ENCODE peak calls at places on chromosomes 4 and X, in ten cellular contexts. T is substantia nigra; M is HuH-7; S is T-cell; W is hippocampal formation; X is activated CD4-positive, alpha-beta T cell treated with anti-CD3 and anti-CD28 coated beads for 24 hours; H is iPS-NIHi11; L is NCI-H1092; D is body of pancreas; Q is fibroblast of lung. R is an unnamed sample.

GRCh38 chr4:65834707-65835106 is 164.4 kb upstream of the EPHA5 start:
- DNase-seq in T (no peak), M (no peak), S (no peak), W (no peak), X (no peak), H (no peak), L (no peak), D (no peak), Q (no peak), R (no peak)

GRCh38 chrX:11329016-11329415 is 35.8 kb downstream of the AMELX start:
- DNase-seq in T (no peak), M (no peak), S (no peak), W (no peak), X (no peak), H (no peak), L (no peak), D (no peak), Q (peak; percentile 33), R (peak; percentile 70)

GRCh38 chr4:46839128-46839527 is 69.9 kb downstream of the COX7B2 start:
- DNase-seq in T (no peak), M (no peak), S (no peak), W (no peak), X (no peak), H (peak; percentile 26), L (no peak), D (no peak), Q (no peak), R (no peak)

GRCh38 chr4:146368209-146368608 is 153.5 kb downstream of the SLC10A7 start:
- DNase-seq in T (no peak), M (no peak), S (no peak), W (peak; percentile 4), X (no peak), H (no peak), L (no peak), D (no peak), Q (no peak), R (no peak)

GRCh38 chrX:37716502-37717068 is 31.0 kb downstream of the XK start:
- DNase-seq in T (no peak), M (no peak), S (no peak), W (no peak), X (no peak), H (no peak), L (no peak), D (no peak), Q (no peak), R (no peak)

GRCh38 chr4:113145519-113146291 is 96.3 kb downstream of the ANK2 start:
- DNase-seq in T (no peak), M (no peak), S (no peak), W (peak; percentile 7), X (no peak), H (peak; percentile 60), L (no peak), D (no peak), Q (no peak), R (no peak)

GRCh38 chr4:69828828-69829227 is 31.1 kb downstream of the SULT1E1 start:
- DNase-seq in T (no peak), M (no peak), S (no peak), W (no peak), X (no peak), H (no peak), L (no peak), D (no peak), Q (peak; percentile 6), R (no peak)

GRCh38 chrX:6472652-6473342 is 62.1 kb downstream of the VCX3A start:
- DNase-seq in T (no peak), M (no peak), S (no peak), W (no peak), X (no peak), H (no peak), L (no peak), D (no peak), Q (no peak), R (no peak)

GRCh38 chrX:53445977-53446376 is 11.8 kb upstream of the HSD17B10 start:
- DNase-seq in T (peak; percentile 1), M (peak; percentile 47), S (peak; percentile 46), W (no peak), X (peak; percentile 23), H (peak; percentile 26), L (peak; percentile 41), D (peak; percentile 49), Q (peak; percentile 15), R (peak; percentile 64)

GRCh38 chr4:104901438-104901837 is 245.2 kb upstream of the TET2 start:
- DNase-seq in T (peak; percentile 27), M (no peak), S (no peak), W (peak; percentile 44), X (no peak), H (no peak), L (peak; percentile 53), D (no peak), Q (peak; percentile 61), R (no peak)

GRCh38 chrX:136630881-136631280 is 17.1 kb upstream of the CD40LG start:
- DNase-seq in T (no peak), M (no peak), S (no peak), W (no peak), X (no peak), H (no peak), L (no peak), D (no peak), Q (no peak), R (no peak)

GRCh38 chrX:46687619-46688018 is 71.3 kb downstream of the SLC9A7 start:
- DNase-seq in T (no peak), M (no peak), S (no peak), W (no peak), X (no peak), H (no peak), L (no peak), D (no peak), Q (no peak), R (peak; percentile 38)

GRCh38 chr4:101259876-101260275 is 87.5 kb downstream of the PPP3CA start:
- DNase-seq in T (no peak), M (no peak), S (no peak), W (no peak), X (no peak), H (no peak), L (no peak), D (no peak), Q (peak; percentile 53), R (no peak)

GRCh38 chr4:113499696-113500095 is 261.8 kb downstream of the CAMK2D start:
- DNase-seq in T (no peak), M (no peak), S (no peak), W (no peak), X (no peak), H (no peak), L (no peak), D (no peak), Q (peak; percentile 90), R (peak; percentile 47)

GRCh38 chrX:132219343-132219768 is at the start of gene RAP2C:
- DNase-seq in T (peak; percentile 69), M (peak; percentile 76), S (peak; percentile 35), W (peak; percentile 40), X (peak; percentile 22), H (peak; percentile 65), L (peak; percentile 54), D (peak; percentile 85), Q (peak; percentile 53), R (peak; percentile 78)

GRCh38 chr4:17521595-17521994 is 6.6 kb downstream of the CLRN2 start:
- DNase-seq in T (no peak), M (no peak), S (no peak), W (no peak), X (no peak), H (no peak), L (no peak), D (no peak), Q (no peak), R (no peak)

GRCh38 chr4:104489731-104490095 is 5.0 kb downstream of the CXXC4 start:
- DNase-seq in T (no peak), M (no peak), S (no peak), W (no peak), X (no peak), H (no peak), L (no peak), D (no peak), Q (no peak), R (no peak)

GRCh38 chrX:18992829-18993228 is 8.9 kb upstream of the PHKA2 start:
- DNase-seq in T (no peak), M (no peak), S (no peak), W (no peak), X (no peak), H (no peak), L (no peak), D (peak; percentile 55), Q (no peak), R (peak; percentile 68)

GRCh38 chr4:7324651-7325121 is 110.0 kb downstream of the PSAPL1 start:
- DNase-seq in T (no peak), M (no peak), S (peak; percentile 15), W (no peak), X (no peak), H (no peak), L (peak; percentile 55), D (no peak), Q (no peak), R (no peak)

GRCh38 chr4:10951306-10951705 is 266.7 kb upstream of the CLNK start:
- DNase-seq in T (no peak), M (no peak), S (no peak), W (no peak), X (no peak), H (no peak), L (no peak), D (no peak), Q (peak; percentile 36), R (no peak)

GRCh38 chrX:71637848-71638247 is 19.5 kb upstream of the CXCR3 start:
- DNase-seq in T (no peak), M (no peak), S (no peak), W (no peak), X (no peak), H (no peak), L (no peak), D (no peak), Q (peak; percentile 36), R (peak; percentile 51)

GRCh38 chrX:56498756-56499155 is 64.7 kb upstream of the UBQLN2 start:
- DNase-seq in T (no peak), M (no peak), S (no peak), W (no peak), X (no peak), H (no peak), L (no peak), D (no peak), Q (no peak), R (peak; percentile 65)

GRCh38 chr4:12360391-12360790 is 931.7 kb upstream of the HS3ST1 start:
- DNase-seq in T (no peak), M (no peak), S (no peak), W (no peak), X (no peak), H (no peak), L (no peak), D (no peak), Q (no peak), R (peak; percentile 38)

GRCh38 chr4:84952004-84952403 is 14.5 kb downstream of the WDFY3 start:
- DNase-seq in T (no peak), M (no peak), S (no peak), W (no peak), X (no peak), H (no peak), L (no peak), D (no peak), Q (peak; percentile 92), R (peak; percentile 88)

GRCh38 chrX:48598645-48599044 is 1.4 kb downstream of the WDR13 start:
- DNase-seq in T (no peak), M (no peak), S (no peak), W (no peak), X (no peak), H (no peak), L (no peak), D (no peak), Q (no peak), R (no peak)

GRCh38 chr4:2457481-2458295 is 11.2 kb upstream of the RNF4 start:
- DNase-seq in T (no peak), M (no peak), S (no peak), W (no peak), X (no peak), H (no peak), L (no peak), D (peak; percentile 79), Q (no peak), R (no peak)

GRCh38 chrX:9911479-9911878 is 55.7 kb upstream of the CLDN34 start:
- DNase-seq in T (no peak), M (no peak), S (no peak), W (no peak), X (no peak), H (no peak), L (no peak), D (no peak), Q (peak; percentile 78), R (peak; percentile 80)

GRCh38 chr4:94889523-94889922 is 131.8 kb downstream of the BMPR1B start:
- DNase-seq in T (no peak), M (no peak), S (no peak), W (no peak), X (no peak), H (no peak), L (no peak), D (no peak), Q (no peak), R (no peak)

R was measured in PC-3.